ENCODE peak calls at places on chromosomes 13 and 19, in four cellular contexts. T is endothelial cell of umbilical vein, O is K562, J is HCT116. E is an unnamed sample.

GRCh38 chr19:29596885-29597525 is 9.1 kb upstream of the POP4 start:
- DNase-seq in T (no peak), O (no peak), J (no peak), E (no peak)

GRCh38 chr13:26664942-26665341 is 95.6 kb downstream of the GPR12 start:
- DNase-seq in T (no peak), O (no peak), J (no peak), E (no peak)

GRCh38 chr19:49499030-49499670 is 2.9 kb downstream of the RPS11 start:
- DNase-seq in T (no peak), O (peak; percentile 45), J (no peak), E (no peak)

GRCh38 chr13:113084943-113085540 is 20.5 kb upstream of the F7 start:
- DNase-seq in T (no peak), O (no peak), J (no peak), E (no peak)

GRCh38 chr13:75391432-75392100 is 90.4 kb downstream of the TBC1D4 start:
- DNase-seq in T (no peak), O (no peak), J (no peak), E (no peak)

GRCh38 chr13:38980628-38981078 is 10.0 kb downstream of the STOML3 start:
- DNase-seq in T (no peak), O (no peak), J (no peak), E (no peak)

GRCh38 chr13:110486061-110486780 is 75.3 kb downstream of the RAB20 start:
- DNase-seq in T (no peak), O (no peak), J (no peak), E (no peak)

GRCh38 chr13:50222569-50223332 is 207.5 kb downstream of the KCNRG start:
- DNase-seq in T (no peak), O (no peak), J (no peak), E (no peak)

GRCh38 chr13:109673477-109673876 is 112.9 kb downstream of the IRS2 start:
- DNase-seq in T (no peak), O (no peak), J (no peak), E (no peak)

GRCh38 chr13:20525601-20526544 is at the start of gene CRYL1:
- DNase-seq in T (peak; percentile 73), O (peak; percentile 88), J (no peak), E (no peak)
- H3K9ac ChIP-seq in T (peak within 1 kb of the TSS; percentile 75), O (peak within 1 kb of the TSS; percentile 66), J (peak within 1 kb of the TSS; percentile 75), E (peak within 1 kb of the TSS; percentile 80)

DNA sequence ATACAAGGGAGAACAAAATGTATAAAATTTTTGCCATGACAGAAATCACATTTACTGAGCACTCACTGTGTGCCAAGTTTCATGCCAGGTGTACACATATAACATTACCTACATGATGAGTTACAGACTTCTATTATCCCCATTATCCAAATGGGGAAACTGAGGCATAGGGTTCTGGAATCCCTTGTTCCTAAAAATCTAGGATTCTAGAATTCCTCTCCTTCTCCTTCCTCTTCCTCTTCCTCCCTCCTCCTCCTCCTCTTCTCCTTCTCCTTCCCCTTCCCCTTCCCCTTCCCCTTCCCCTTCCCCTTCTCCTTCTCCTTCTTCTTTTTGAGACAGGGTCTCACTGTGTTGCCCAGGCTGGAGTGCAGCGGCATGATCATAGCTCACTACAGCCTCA is 14.2 kb upstream of the BCL3 start:
- DNase-seq in T (no peak), O (no peak), J (no peak), E (no peak)
- H3K36me3 ChIP-seq in T (no peaks in the 10 kb centered on the region), O (no peaks in the 10 kb centered on the region), J (no peaks in the 10 kb centered on the region), E (no peaks in the 10 kb centered on the region)

GRCh38 chr13:24511019-24511823 is 1.4 kb downstream of the PARP4 start:
- DNase-seq in T (peak; percentile 85), O (peak; percentile 9), J (peak; percentile 65), E (peak; percentile 10)
- TF ChIP-seq POLR2AphosphoS5 in T (peak; percentile 18), O (no peak), J (no peak), E (no peak)

DNA sequence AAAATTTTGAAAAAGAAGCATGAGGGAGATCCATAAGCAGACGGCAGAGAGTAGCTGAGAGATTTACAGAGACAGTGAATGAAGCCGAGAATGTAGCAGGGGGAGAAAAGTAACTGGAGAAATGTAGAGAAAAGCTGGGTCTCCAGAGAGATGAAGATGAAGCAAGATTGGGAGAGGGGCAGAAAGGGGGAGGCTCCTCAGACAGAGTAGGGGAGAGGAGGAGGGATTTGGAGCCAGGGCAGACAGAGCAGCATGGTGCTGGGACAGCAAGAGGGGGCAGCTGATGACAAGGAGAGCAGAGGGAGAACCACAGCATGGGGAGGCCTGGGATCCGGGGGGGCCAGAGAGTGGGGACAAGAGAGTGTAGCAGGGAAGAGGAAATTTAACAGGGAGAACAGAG is 933 bp downstream of the ZNF610 start:
- DNase-seq in T (no peak), O (no peak), J (no peak), E (no peak)
- H3K9ac ChIP-seq in T (peak overlapping the region; percentile 93), O (no peak overlapping the region), J (no peak overlapping the region), E (peak overlapping the region; percentile 97)

GRCh38 chr19:3645067-3645396 is 18.4 kb upstream of the CACTIN start:
- DNase-seq in T (no peak), O (no peak), J (no peak), E (no peak)
- H3K36me3 ChIP-seq in T (no peaks in the 10 kb centered on the region), O (peaks cover 26% of the 10 kb centered on the region), J (no peaks in the 10 kb centered on the region), E (no peaks in the 10 kb centered on the region)

GRCh38 chr13:101511766-101512165 is 59.3 kb downstream of the ITGBL1 start:
- DNase-seq in T (no peak), O (no peak), J (no peak), E (no peak)
- TF ChIP-seq POLR2AphosphoS5 in T (no peak), O (no peak), J (no peak), E (no peak)

DNA sequence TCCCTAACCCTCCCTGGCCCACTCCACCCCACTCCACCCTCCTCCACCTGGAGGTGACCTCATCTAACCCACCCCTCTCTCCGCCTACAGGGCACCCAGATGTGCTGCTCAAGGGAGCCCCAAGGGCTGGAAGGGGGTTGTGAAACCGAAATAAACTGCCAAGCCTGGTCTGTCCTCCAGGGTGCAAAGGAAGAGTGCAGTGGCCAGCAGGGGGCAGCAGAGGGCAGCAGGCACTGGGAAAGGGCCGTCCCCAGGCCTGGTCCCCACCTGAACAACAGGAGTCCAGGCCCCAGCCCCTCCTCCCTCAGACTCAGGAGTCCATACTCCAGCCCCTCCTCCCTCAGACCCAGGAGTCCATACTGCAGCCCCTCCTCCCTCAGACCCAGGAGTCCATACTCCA is 8.4 kb upstream of the BCAM start:
- DNase-seq in T (peak; percentile 68), O (peak; percentile 93), J (no peak), E (no peak)
- H3K9ac ChIP-seq in T (no peak overlapping the region), O (no peak overlapping the region), J (no peak overlapping the region), E (no peak overlapping the region)

DNA sequence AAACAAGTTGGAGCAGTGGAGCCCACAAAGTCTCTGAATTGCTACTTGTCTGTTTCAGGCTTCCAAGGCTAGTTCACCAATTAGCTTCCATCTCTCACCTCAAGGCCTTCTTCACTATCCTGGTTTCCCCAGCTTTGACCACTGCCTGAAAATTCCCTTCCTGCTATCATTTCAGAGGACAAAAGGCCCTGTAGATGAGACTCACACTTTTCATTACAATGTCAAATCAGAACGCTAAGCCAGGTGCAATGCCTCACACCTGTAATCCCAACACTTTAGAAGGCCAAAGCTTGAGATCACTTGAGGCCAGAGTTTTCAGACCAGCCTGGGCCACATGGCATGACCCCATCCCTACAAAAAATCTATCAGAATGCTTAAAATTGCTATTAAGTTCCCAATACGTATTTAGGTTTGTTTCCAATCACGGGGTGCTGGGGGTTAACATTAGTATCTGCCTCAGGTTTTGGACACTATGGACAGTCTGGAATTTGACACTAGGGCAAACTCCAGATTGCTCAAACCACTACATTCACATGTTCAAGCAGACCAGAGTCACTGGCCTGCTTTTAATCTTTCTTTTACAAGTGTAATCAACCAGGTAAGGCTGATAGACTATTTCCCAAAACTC is 5.5 kb downstream of the TPT1 start:
- DNase-seq in T (no peak), O (no peak), J (no peak), E (no peak)
- H3K36me3 ChIP-seq in T (peaks cover 47% of the 10 kb centered on the region), O (peaks cover 62% of the 10 kb centered on the region), J (peaks cover 49% of the 10 kb centered on the region), E (peaks cover 63% of the 10 kb centered on the region)

GRCh38 chr19:491146-491741 is 5.0 kb upstream of the MADCAM1 start:
- DNase-seq in T (no peak), O (peak; percentile 72), J (no peak), E (no peak)
- TF ChIP-seq POLR2AphosphoS5 in T (no peak), O (no peak), J (no peak), E (no peak)

E was measured in SK-N-MC.